ENCODE peak calls at places on chromosomes 2 and 18, in six cellular contexts. Z is fibroblast of lung; Q is left ventricle myocardium inferior; N is HCT116; C is CD8-positive, alpha-beta memory T cell; J is suprapubic skin. V is an unnamed sample. For H3K9me3, the result is how much of the 10 kb centered on the place peaks cover.

GRCh38 chr2:145032791-145033190 is 512.9 kb upstream of the ZEB2 start:
- DNase-seq in J (no peak), Q (no peak), C (no peak), Z (peak), N (no peak), V (no peak)

GRCh38 chr2:46229134-46230063 is 67.8 kb upstream of the EPAS1 start:
- DNase-seq in C (peak), J (no peak), Q (no peak), Z (peak), N (no peak), V (no peak)

GRCh38 chr2:15561574-15562344 is 625 bp upstream of the NBAS start:
- DNase-seq in C (no peak), Q (no peak), J (no peak), N (no peak), Z (peak), V (no peak)

GRCh38 chr2:152155209-152155608 is 20.4 kb downstream of the STAM2 start:
- DNase-seq in N (no peak), Q (no peak), Z (no peak), J (no peak), C (no peak), V (no peak)

GRCh38 chr18:58828399-58829121 is 36.1 kb upstream of the ZNF532 start:
- DNase-seq in Q (no peak), C (no peak), N (no peak), J (no peak), Z (peak), V (no peak)

GRCh38 chr18:21110667-21111350 is 804 bp downstream of the ROCK1 start:
- DNase-seq in Z (peak), Q (peak), J (peak), C (peak), N (no peak), V (peak)

GRCh38 chr2:197201874-197202273 is 108.7 kb downstream of the ANKRD44 start:
- DNase-seq in J (no peak), Q (no peak), N (no peak), C (no peak), Z (no peak), V (no peak)

GRCh38 chr2:212142616-212143015 is 396.0 kb downstream of the ERBB4 start:
- DNase-seq in C (no peak), Z (no peak), Q (no peak), J (no peak), N (no peak), V (no peak)

GRCh38 chr2:56448999-56449431 is 265.2 kb downstream of the CCDC85A start:
- DNase-seq in Z (peak), C (no peak), Q (no peak), N (no peak), J (no peak), V (no peak)

GRCh38 chr18:78784861-78785260 is 194.8 kb upstream of the SALL3 start:
- DNase-seq in J (peak), N (no peak), Q (no peak), Z (no peak), C (no peak), V (no peak)
- H3K9me3 ChIP-seq in J (under half), N (under half), Q (under half), Z (under half), C (under half), V (under half)

GRCh38 chr2:236223675-236224074 is 40.5 kb downstream of the ASB18 start:
- DNase-seq in C (no peak), J (no peak), Z (no peak), Q (no peak), N (no peak), V (no peak)

DNA sequence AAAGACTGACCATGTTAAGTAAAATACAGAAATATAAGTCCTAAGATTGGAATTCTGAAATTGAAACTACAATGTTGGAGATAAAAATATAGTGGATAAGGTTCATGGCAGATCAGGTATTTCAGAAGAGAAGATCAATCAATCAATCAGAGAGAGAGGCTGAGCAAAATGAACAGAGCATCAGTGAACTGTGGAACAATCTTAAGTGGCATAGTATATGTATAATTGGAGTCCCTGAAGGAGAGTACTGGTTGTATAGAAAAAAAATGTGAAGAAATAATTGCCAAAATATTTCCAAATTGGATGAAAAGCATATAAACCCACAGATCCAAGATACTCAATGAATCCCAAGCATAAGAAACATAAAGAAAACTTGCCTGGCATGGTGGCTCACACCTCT is 35.0 kb downstream of the ASB18 start:
- DNase-seq in N (no peak), Q (no peak), J (no peak), Z (no peak), C (no peak), V (no peak)
- H3K9me3 ChIP-seq in N (under half), Q (half or more), J (under half), Z (under half), C (under half), V (under half)

DNA sequence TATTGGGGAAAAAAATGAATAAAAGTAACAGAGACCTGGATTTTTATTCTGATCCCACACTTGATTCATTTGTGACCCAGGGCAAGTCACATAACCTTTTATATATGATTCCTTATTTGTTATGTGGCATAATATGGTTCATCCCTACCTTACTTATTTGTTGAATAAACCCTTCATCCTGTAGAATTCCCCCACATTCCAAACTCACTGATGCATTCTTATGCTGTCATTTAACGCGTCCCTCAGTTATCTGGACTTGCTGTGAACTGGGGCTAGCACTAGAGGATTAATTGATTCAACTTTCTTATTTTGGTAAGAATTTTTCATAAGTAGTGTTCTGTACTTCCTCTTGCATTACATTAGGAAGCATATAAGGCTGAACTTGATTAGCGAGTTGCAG is 384.7 kb upstream of the RAB12 start:
- DNase-seq in C (no peak), J (no peak), Z (peak), Q (no peak), N (no peak), V (no peak)
- H3K9me3 ChIP-seq in C (under half), J (under half), Z (under half), Q (under half), N (under half), V (under half)

GRCh38 chr2:239472220-239472775 is 71.5 kb upstream of the HDAC4 start:
- DNase-seq in J (peak), C (no peak), Z (no peak), Q (no peak), N (no peak), V (no peak)
- H3K9me3 ChIP-seq in J (under half), C (under half), Z (under half), Q (under half), N (under half), V (under half)